ENCODE peak calls at places on chromosomes 12 and 14, in ten cellular contexts. H is fibroblast of mammary gland; G is KBM-7; J is HuH-7; P is activated naive CD4-positive, alpha-beta T cell treated with anti-CD3 and anti-CD28 coated beads, Interleukin-2, amount 10 ng/mL, durations not matched to agents 7 days and 5 days; Y is NCI-H2171; Q is mesothelial cell of epicardium; S is neural crest cell; C is transverse colon; R is NCI-H82. T is an unnamed sample.

GRCh38 chr12:88247241-88247643 is 105.1 kb downstream of the TMTC3 start:
- DNase-seq in J (no peak), Q (no peak), C (no peak), G (no peak), Y (no peak), S (no peak), R (no peak), P (no peak), H (peak), T (no peak)

GRCh38 chr12:52525661-52526499 is 5.7 kb upstream of the KRT5 start:
- DNase-seq in S (no peak), G (no peak), Y (no peak), H (no peak), J (no peak), P (no peak), Q (peak), C (no peak), R (no peak), T (no peak)

GRCh38 chr14:68269136-68269535 is 449.6 kb downstream of the RAD51B start:
- DNase-seq in G (no peak), S (no peak), Q (no peak), Y (no peak), C (no peak), R (no peak), J (no peak), P (no peak), H (no peak), T (no peak)

GRCh38 chr12:114408881-114409795 is 3.2 kb upstream of the TBX5 start:
- DNase-seq in C (no peak), G (no peak), J (no peak), H (peak), Y (no peak), S (no peak), R (no peak), P (no peak), Q (no peak), T (no peak)

GRCh38 chr12:4278582-4278939 is 5.0 kb downstream of the CCND2 start:
- DNase-seq in J (no peak), P (no peak), S (no peak), C (peak), R (no peak), Y (no peak), G (peak), H (peak), Q (no peak), T (no peak)

GRCh38 chr14:103008768-103009342 is 48.5 kb downstream of the CDC42BPB start:
- DNase-seq in J (no peak), S (no peak), H (peak), R (no peak), Y (no peak), Q (no peak), G (no peak), C (no peak), P (no peak), T (no peak)

GRCh38 chr14:22427771-22428228 is 161.2 kb downstream of the DAD1 start:
- DNase-seq in G (peak), Y (no peak), Q (no peak), S (peak), C (no peak), P (no peak), H (peak), R (no peak), J (peak), T (no peak)

GRCh38 chr12:79415754-79416435 is 274.9 kb downstream of the PAWR start:
- DNase-seq in P (no peak), Q (no peak), H (no peak), C (peak), S (no peak), R (no peak), J (no peak), Y (no peak), G (no peak), T (no peak)

GRCh38 chr12:10354502-10354901 is 35.3 kb downstream of the KLRK1 start:
- DNase-seq in Q (no peak), P (no peak), S (no peak), G (no peak), J (no peak), R (no peak), Y (no peak), C (no peak), H (peak), T (no peak)

GRCh38 chr12:2011641-2012607 is 7.7 kb upstream of the DCP1B start:
- DNase-seq in C (no peak), R (no peak), Q (no peak), Y (peak), H (no peak), G (no peak), J (no peak), S (no peak), P (no peak), T (no peak)

GRCh38 chr12:42504049-42504448 is 85.5 kb downstream of the PRICKLE1 start:
- DNase-seq in R (no peak), G (no peak), S (no peak), H (peak), Y (peak), J (no peak), P (no peak), Q (no peak), C (no peak), T (no peak)